ENCODE peak calls at places on chromosomes 12 and 14, in four cellular contexts. E, A, J and U are unnamed samples.
A peak's percentile ranks its signal among the peaks of the same experiment; 100 is the strongest.

GRCh38 chr14:73397810-73398209 is 60.5 kb downstream of the NUMB start:
- DNase-seq in J (no peak), A (no peak), E (no peak), U (no peak)

GRCh38 chr14:22689186-22689585 is 45.0 kb upstream of the OR6J1 start:
- DNase-seq in A (no peak), J (no peak), E (no peak), U (no peak)

GRCh38 chr14:105256292-105256960 is 8.1 kb downstream of the BTBD6 start:
- DNase-seq in A (no peak), E (no peak), J (no peak), U (no peak)

GRCh38 chr12:54418441-54419087 is 502 bp downstream of the ITGA5 start:
- DNase-seq in J (no peak), E (no peak), A (no peak), U (no peak)

GRCh38 chr12:49264466-49264872 is 413 bp upstream of the TUBA1C start:
- DNase-seq in A (no peak), J (no peak), E (no peak), U (no peak)

GRCh38 chr14:61342941-61343340 is 21.6 kb downstream of the PRKCH start:
- DNase-seq in A (no peak), E (no peak), J (no peak), U (no peak)

GRCh38 chr14:39266871-39267591 is 33.3 kb downstream of the MIA2 start:
- DNase-seq in J (peak; percentile 54), E (peak; percentile 48), A (peak; percentile 74), U (peak; percentile 88)

GRCh38 chr14:62117718-62118164 is 355.5 kb downstream of the SNAPC1 start:
- DNase-seq in E (no peak), J (no peak), A (no peak), U (peak; percentile 29)